ENCODE peak calls at places on chromosomes 13 and 19, in eight cellular contexts. One of them, this sample, is unnamed. For H3K4me1, the result is how much of the 10 kb centered on the place peaks cover.

GRCh38 chr13:27624071-27624470 is 2.4 kb downstream of the POLR1D start:
- DNase-seq in tibial nerve: no peak
- DNase-seq in breast epithelium: no peak
- DNase-seq in sigmoid colon: no peak
- DNase-seq in stomach: peak
- DNase-seq in heart left ventricle: no peak
- DNase-seq in HepG2: peak
- DNase-seq in transverse colon: no peak
- DNase-seq in this sample: no peak

GRCh38 chr19:52993342-52994178 is 20.2 kb upstream of the ERVV-1 start:
- DNase-seq in tibial nerve: peak
- DNase-seq in breast epithelium: peak
- DNase-seq in sigmoid colon: peak
- DNase-seq in stomach: peak
- DNase-seq in heart left ventricle: peak
- DNase-seq in HepG2: no peak
- DNase-seq in transverse colon: peak
- DNase-seq in this sample: peak

GRCh38 chr19:4694211-4694987 is 24.3 kb upstream of the MYDGF start:
- DNase-seq in tibial nerve: no peak
- DNase-seq in breast epithelium: peak
- DNase-seq in sigmoid colon: peak
- DNase-seq in stomach: peak
- DNase-seq in heart left ventricle: no peak
- DNase-seq in HepG2: no peak
- DNase-seq in transverse colon: peak
- DNase-seq in this sample: no peak

GRCh38 chr13:35744566-35745203 is 268.2 kb upstream of the MAB21L1 start:
- DNase-seq in tibial nerve: no peak
- DNase-seq in breast epithelium: no peak
- DNase-seq in sigmoid colon: no peak
- DNase-seq in stomach: no peak
- DNase-seq in heart left ventricle: no peak
- DNase-seq in HepG2: no peak
- DNase-seq in transverse colon: no peak
- DNase-seq in this sample: no peak

GRCh38 chr19:49210108-49210900 is 52.7 kb downstream of the TRPM4 start:
- DNase-seq in tibial nerve: peak
- DNase-seq in breast epithelium: no peak
- DNase-seq in sigmoid colon: peak
- DNase-seq in stomach: no peak
- DNase-seq in heart left ventricle: no peak
- DNase-seq in HepG2: no peak
- DNase-seq in transverse colon: peak
- DNase-seq in this sample: peak

GRCh38 chr13:21825801-21826200 is 154.9 kb downstream of the FGF9 start:
- DNase-seq in tibial nerve: no peak
- DNase-seq in breast epithelium: no peak
- DNase-seq in sigmoid colon: no peak
- DNase-seq in stomach: no peak
- DNase-seq in heart left ventricle: no peak
- DNase-seq in HepG2: no peak
- DNase-seq in transverse colon: no peak
- DNase-seq in this sample: no peak

GRCh38 chr13:33918199-33918932 is 100.4 kb downstream of the RFC3 start:
- DNase-seq in tibial nerve: no peak
- DNase-seq in breast epithelium: no peak
- DNase-seq in sigmoid colon: no peak
- DNase-seq in stomach: no peak
- DNase-seq in heart left ventricle: no peak
- DNase-seq in HepG2: no peak
- DNase-seq in transverse colon: no peak
- DNase-seq in this sample: no peak

GRCh38 chr19:18587962-18588610 is 512 bp upstream of the REX1BD start:
- DNase-seq in tibial nerve: no peak
- DNase-seq in breast epithelium: no peak
- DNase-seq in sigmoid colon: no peak
- DNase-seq in stomach: no peak
- DNase-seq in heart left ventricle: no peak
- DNase-seq in HepG2: peak
- DNase-seq in transverse colon: no peak
- DNase-seq in this sample: no peak

GRCh38 chr19:49629659-49630058 is 10.3 kb downstream of the RRAS start:
- DNase-seq in tibial nerve: no peak
- DNase-seq in breast epithelium: no peak
- DNase-seq in sigmoid colon: no peak
- DNase-seq in stomach: no peak
- DNase-seq in heart left ventricle: no peak
- DNase-seq in HepG2: no peak
- DNase-seq in transverse colon: no peak
- DNase-seq in this sample: no peak

GRCh38 chr19:45927565-45928261 is 13.1 kb upstream of the NANOS2 start:
- DNase-seq in tibial nerve: peak
- DNase-seq in breast epithelium: peak
- DNase-seq in sigmoid colon: peak
- DNase-seq in stomach: peak
- DNase-seq in heart left ventricle: peak
- DNase-seq in HepG2: peak
- DNase-seq in transverse colon: peak
- DNase-seq in this sample: peak

GRCh38 chr13:113272791-113273190 is 24.2 kb upstream of the LAMP1 start:
- DNase-seq in tibial nerve: no peak
- DNase-seq in breast epithelium: no peak
- DNase-seq in sigmoid colon: no peak
- DNase-seq in stomach: no peak
- DNase-seq in heart left ventricle: no peak
- DNase-seq in HepG2: no peak
- DNase-seq in transverse colon: no peak
- DNase-seq in this sample: no peak

GRCh38 chr13:104855581-104855980 is 1679.9 kb downstream of the EFNB2 start:
- DNase-seq in tibial nerve: no peak
- DNase-seq in breast epithelium: no peak
- DNase-seq in sigmoid colon: no peak
- DNase-seq in stomach: no peak
- DNase-seq in heart left ventricle: no peak
- DNase-seq in HepG2: no peak
- DNase-seq in transverse colon: no peak
- DNase-seq in this sample: no peak

GRCh38 chr13:112877976-112878955 is 90.7 kb upstream of the MCF2L start:
- DNase-seq in tibial nerve: no peak
- DNase-seq in breast epithelium: no peak
- DNase-seq in sigmoid colon: peak
- DNase-seq in stomach: no peak
- DNase-seq in heart left ventricle: no peak
- DNase-seq in HepG2: no peak
- DNase-seq in transverse colon: no peak
- DNase-seq in this sample: peak

GRCh38 chr13:49304763-49305695 is 57.3 kb downstream of the CDADC1 start:
- DNase-seq in tibial nerve: no peak
- DNase-seq in breast epithelium: no peak
- DNase-seq in sigmoid colon: no peak
- DNase-seq in stomach: no peak
- DNase-seq in heart left ventricle: no peak
- DNase-seq in HepG2: no peak
- DNase-seq in transverse colon: no peak
- DNase-seq in this sample: no peak

GRCh38 chr19:53823380-53824120 is 564 bp downstream of the NLRP12 start:
- DNase-seq in tibial nerve: no peak
- DNase-seq in breast epithelium: no peak
- DNase-seq in sigmoid colon: no peak
- DNase-seq in stomach: no peak
- DNase-seq in heart left ventricle: no peak
- DNase-seq in HepG2: no peak
- DNase-seq in transverse colon: no peak
- DNase-seq in this sample: no peak

GRCh38 chr19:48297975-48298374 is 27.4 kb upstream of the EMP3 start:
- DNase-seq in tibial nerve: no peak
- DNase-seq in breast epithelium: no peak
- DNase-seq in sigmoid colon: no peak
- DNase-seq in stomach: no peak
- DNase-seq in heart left ventricle: no peak
- DNase-seq in HepG2: no peak
- DNase-seq in transverse colon: no peak
- DNase-seq in this sample: no peak

GRCh38 chr13:97544041-97544765 is 110.2 kb downstream of the RAP2A start:
- DNase-seq in tibial nerve: no peak
- DNase-seq in breast epithelium: no peak
- DNase-seq in sigmoid colon: no peak
- DNase-seq in stomach: no peak
- DNase-seq in heart left ventricle: no peak
- DNase-seq in HepG2: no peak
- DNase-seq in transverse colon: no peak
- DNase-seq in this sample: no peak

GRCh38 chr19:40420451-40420765 is 5.4 kb downstream of the SERTAD1 start:
- DNase-seq in tibial nerve: no peak
- DNase-seq in breast epithelium: no peak
- DNase-seq in sigmoid colon: no peak
- DNase-seq in stomach: no peak
- DNase-seq in heart left ventricle: no peak
- DNase-seq in HepG2: no peak
- DNase-seq in transverse colon: no peak
- DNase-seq in this sample: no peak
- H3K4me1 ChIP-seq in tibial nerve: under half
- H3K4me1 ChIP-seq in breast epithelium: under half
- H3K4me1 ChIP-seq in sigmoid colon: under half
- H3K4me1 ChIP-seq in stomach: under half
- H3K4me1 ChIP-seq in heart left ventricle: under half
- H3K4me1 ChIP-seq in HepG2: half or more
- H3K4me1 ChIP-seq in transverse colon: under half
- H3K4me1 ChIP-seq in this sample: under half

GRCh38 chr19:55653651-55654322 is 1.0 kb upstream of the U2AF2 start:
- DNase-seq in tibial nerve: peak
- DNase-seq in breast epithelium: peak
- DNase-seq in sigmoid colon: peak
- DNase-seq in stomach: peak
- DNase-seq in heart left ventricle: peak
- DNase-seq in HepG2: peak
- DNase-seq in transverse colon: peak
- DNase-seq in this sample: peak
- TF ChIP-seq POLR2A in tibial nerve: peak
- TF ChIP-seq POLR2A in breast epithelium: peak
- TF ChIP-seq POLR2A in sigmoid colon: peak
- TF ChIP-seq POLR2A in stomach: no peak
- TF ChIP-seq POLR2A in heart left ventricle: no peak
- TF ChIP-seq POLR2A in HepG2: peak
- TF ChIP-seq POLR2A in transverse colon: peak
- TF ChIP-seq POLR2A in this sample: peak

GRCh38 chr19:31385744-31386143 is 36.5 kb upstream of the TSHZ3 start:
- DNase-seq in tibial nerve: no peak
- DNase-seq in breast epithelium: no peak
- DNase-seq in sigmoid colon: no peak
- DNase-seq in stomach: no peak
- DNase-seq in heart left ventricle: no peak
- DNase-seq in HepG2: no peak
- DNase-seq in transverse colon: no peak
- DNase-seq in this sample: no peak
- H3K4me1 ChIP-seq in tibial nerve: under half
- H3K4me1 ChIP-seq in breast epithelium: under half
- H3K4me1 ChIP-seq in sigmoid colon: under half
- H3K4me1 ChIP-seq in stomach: under half
- H3K4me1 ChIP-seq in heart left ventricle: under half
- H3K4me1 ChIP-seq in HepG2: under half
- H3K4me1 ChIP-seq in transverse colon: under half
- H3K4me1 ChIP-seq in this sample: under half

GRCh38 chr13:75129331-75129730 is 352.6 kb downstream of the TBC1D4 start:
- DNase-seq in tibial nerve: no peak
- DNase-seq in breast epithelium: no peak
- DNase-seq in sigmoid colon: no peak
- DNase-seq in stomach: no peak
- DNase-seq in heart left ventricle: no peak
- DNase-seq in HepG2: no peak
- DNase-seq in transverse colon: no peak
- DNase-seq in this sample: no peak

GRCh38 chr13:75120071-75120470 is 361.9 kb downstream of the TBC1D4 start:
- DNase-seq in tibial nerve: no peak
- DNase-seq in breast epithelium: no peak
- DNase-seq in sigmoid colon: no peak
- DNase-seq in stomach: no peak
- DNase-seq in heart left ventricle: no peak
- DNase-seq in HepG2: no peak
- DNase-seq in transverse colon: no peak
- DNase-seq in this sample: no peak

GRCh38 chr13:75123428-75123827 is 358.5 kb downstream of the TBC1D4 start:
- DNase-seq in tibial nerve: no peak
- DNase-seq in breast epithelium: no peak
- DNase-seq in sigmoid colon: no peak
- DNase-seq in stomach: no peak
- DNase-seq in heart left ventricle: no peak
- DNase-seq in HepG2: no peak
- DNase-seq in transverse colon: no peak
- DNase-seq in this sample: no peak

GRCh38 chr13:75124415-75124814 is 357.6 kb downstream of the TBC1D4 start:
- DNase-seq in tibial nerve: no peak
- DNase-seq in breast epithelium: no peak
- DNase-seq in sigmoid colon: no peak
- DNase-seq in stomach: no peak
- DNase-seq in heart left ventricle: no peak
- DNase-seq in HepG2: no peak
- DNase-seq in transverse colon: no peak
- DNase-seq in this sample: no peak
- TF ChIP-seq POLR2A in tibial nerve: no peak
- TF ChIP-seq POLR2A in breast epithelium: no peak
- TF ChIP-seq POLR2A in sigmoid colon: no peak
- TF ChIP-seq POLR2A in stomach: no peak
- TF ChIP-seq POLR2A in heart left ventricle: no peak
- TF ChIP-seq POLR2A in HepG2: no peak
- TF ChIP-seq POLR2A in transverse colon: no peak
- TF ChIP-seq POLR2A in this sample: no peak

DNA sequence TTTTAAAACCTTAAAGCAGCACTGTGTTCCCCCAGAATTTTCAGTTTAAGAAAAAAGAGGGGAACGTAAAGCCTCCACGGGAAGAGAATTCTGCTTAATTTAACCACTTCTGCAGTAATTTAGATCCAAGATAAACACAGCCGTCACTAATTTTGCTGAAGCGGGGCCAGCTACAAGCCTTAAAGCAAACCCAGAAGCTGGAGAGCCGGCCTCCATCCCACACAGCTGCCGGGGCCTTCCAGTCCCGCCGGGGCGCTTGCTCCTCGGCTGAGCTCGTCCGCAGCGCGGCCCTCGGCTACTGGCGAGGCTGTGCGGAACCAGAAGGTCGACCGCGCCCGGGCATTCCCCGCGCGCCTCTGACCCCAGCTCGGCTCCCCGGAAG is 967 bp downstream of the ANKRD10 start:
- DNase-seq in tibial nerve: no peak
- DNase-seq in breast epithelium: no peak
- DNase-seq in sigmoid colon: no peak
- DNase-seq in stomach: no peak
- DNase-seq in heart left ventricle: no peak
- DNase-seq in HepG2: no peak
- DNase-seq in transverse colon: no peak
- DNase-seq in this sample: no peak
- H3K4me1 ChIP-seq in tibial nerve: under half
- H3K4me1 ChIP-seq in breast epithelium: under half
- H3K4me1 ChIP-seq in sigmoid colon: half or more
- H3K4me1 ChIP-seq in stomach: half or more
- H3K4me1 ChIP-seq in heart left ventricle: under half
- H3K4me1 ChIP-seq in HepG2: under half
- H3K4me1 ChIP-seq in transverse colon: half or more
- H3K4me1 ChIP-seq in this sample: under half

This sample was measured in ovary.